ENCODE peak calls at places on chromosomes 7 and 10, in four cellular contexts. C is endothelial cell of umbilical vein, E is HepG2, G is mammary epithelial cell. Y is an unnamed sample.
A peak's percentile ranks its signal among the peaks of the same experiment; 100 is the strongest.

GRCh38 chr10:18145652-18146051 is 5.4 kb downstream of the CACNB2 start:
- DNase-seq in C (no peak), E (no peak), G (no peak), Y (no peak)

GRCh38 chr7:100158229-100159098 is at the start of gene TRAPPC14:
- DNase-seq in E (peak; percentile 75), C (peak; percentile 83), G (peak; percentile 65), Y (peak; percentile 76)

GRCh38 chr10:69237528-69238159 is 17.5 kb downstream of the HKDC1 start:
- DNase-seq in G (peak; percentile 61), C (peak; percentile 81), E (peak; percentile 50), Y (peak; percentile 98)

GRCh38 chr10:121598261-121599249 is at the start of gene FGFR2:
- DNase-seq in G (peak; percentile 85), C (peak; percentile 73), E (peak; percentile 46), Y (peak; percentile 69)

GRCh38 chr10:113620486-113620885 is 43.4 kb downstream of the NRAP start:
- DNase-seq in G (no peak), C (no peak), E (no peak), Y (no peak)

GRCh38 chr7:7156663-7157062 is 25.7 kb upstream of the C1GALT1 start:
- DNase-seq in G (no peak), E (peak; percentile 81), C (no peak), Y (no peak)

GRCh38 chr10:104937528-104937927 is 296.4 kb downstream of the SORCS3 start:
- DNase-seq in G (peak; percentile 66), C (no peak), E (peak; percentile 7), Y (peak; percentile 78)

GRCh38 chr7:35748348-35748747 is 52.5 kb upstream of the SEPTIN7 start:
- DNase-seq in G (no peak), E (no peak), C (no peak), Y (no peak)

GRCh38 chr7:1058821-1059199 is 14.5 kb downstream of the GPR146 start:
- DNase-seq in G (no peak), C (no peak), E (no peak), Y (no peak)

GRCh38 chr7:43562383-43562782 is 20.5 kb upstream of the STK17A start:
- DNase-seq in C (no peak), E (no peak), G (no peak), Y (no peak)

GRCh38 chr7:112204072-112204775 is 2.0 kb downstream of the DOCK4 start:
- DNase-seq in G (peak; percentile 42), E (no peak), C (peak; percentile 59), Y (peak; percentile 19)

DNA sequence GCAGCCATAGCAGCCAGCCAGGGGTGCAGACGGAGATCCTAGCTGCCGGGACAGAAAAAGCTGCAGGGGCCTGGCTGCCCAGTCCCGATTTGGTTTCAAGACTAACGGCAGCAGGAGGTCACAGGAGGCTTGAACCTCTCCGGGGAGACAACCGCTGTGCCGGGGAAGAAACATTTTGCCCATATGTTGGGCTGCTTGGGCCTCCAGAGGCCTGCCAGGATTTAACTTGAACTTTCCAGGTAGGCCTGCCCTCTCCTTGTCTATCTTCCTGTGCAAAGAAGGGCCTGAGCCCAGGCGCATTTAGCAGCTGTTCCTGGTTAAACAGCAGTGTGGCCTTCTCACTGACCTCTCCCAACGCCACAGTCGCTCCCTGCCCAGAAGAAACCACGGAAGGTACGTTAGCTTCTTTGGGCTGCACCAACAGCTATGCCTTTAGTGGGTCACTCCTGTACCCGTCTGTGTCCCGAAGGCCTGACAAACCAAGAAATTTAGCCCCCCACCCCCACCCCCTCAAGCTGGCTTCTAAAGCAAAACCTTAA is 17.1 kb upstream of the PTF1A start:
- DNase-seq in C (no peak), E (no peak), G (no peak), Y (no peak)
- TF ChIP-seq EZH2 in C (no peak), E (no peak), G (no peak), Y (no peak)

GRCh38 chr7:49398236-49398635 is 375.2 kb upstream of the VWC2 start:
- DNase-seq in C (no peak), G (no peak), E (no peak), Y (no peak)
- H3K4me1 ChIP-seq in C (no peaks in the 10 kb centered on the region), G (peaks cover 33% of the 10 kb centered on the region), E (no peaks in the 10 kb centered on the region), Y (peaks cover 60% of the 10 kb centered on the region)

DNA sequence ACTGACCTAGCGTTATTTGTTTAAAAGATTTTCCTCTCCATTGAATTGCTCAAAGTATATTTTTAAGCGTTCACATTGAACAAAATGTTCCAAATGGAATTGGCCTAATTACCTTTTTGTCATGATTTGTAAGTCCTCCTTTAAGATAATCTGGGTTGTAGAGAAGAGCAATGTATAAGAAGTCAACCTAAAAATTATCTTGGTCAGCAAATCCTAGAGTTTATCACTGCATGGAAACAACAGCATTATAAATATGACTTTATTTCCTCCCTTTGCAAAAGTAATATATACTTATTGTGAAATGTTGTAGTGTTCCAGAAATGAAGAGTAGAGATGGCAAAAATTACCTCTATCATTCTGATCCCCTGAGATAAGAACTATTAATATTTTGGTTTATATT is 59.2 kb downstream of the TAX1BP1 start:
- DNase-seq in C (no peak), E (no peak), G (no peak), Y (no peak)
- TF ChIP-seq CTCF in C (no peak), E (no peak), G (no peak), Y (no peak)

GRCh38 chr7:27217951-27218350 is 18.1 kb upstream of the HOXA13 start:
- DNase-seq in E (no peak), G (no peak), C (no peak), Y (no peak)

GRCh38 chr7:27223941-27224590 is 18.5 kb upstream of the EVX1 start:
- DNase-seq in G (no peak), C (no peak), E (no peak), Y (no peak)

GRCh38 chr7:27221201-27221797 is 21.3 kb upstream of the EVX1 start:
- DNase-seq in G (peak; percentile 46), E (no peak), C (no peak), Y (peak; percentile 82)

GRCh38 chr7:27220440-27220955 is 20.6 kb upstream of the HOXA13 start:
- DNase-seq in C (no peak), G (no peak), E (no peak), Y (no peak)

DNA sequence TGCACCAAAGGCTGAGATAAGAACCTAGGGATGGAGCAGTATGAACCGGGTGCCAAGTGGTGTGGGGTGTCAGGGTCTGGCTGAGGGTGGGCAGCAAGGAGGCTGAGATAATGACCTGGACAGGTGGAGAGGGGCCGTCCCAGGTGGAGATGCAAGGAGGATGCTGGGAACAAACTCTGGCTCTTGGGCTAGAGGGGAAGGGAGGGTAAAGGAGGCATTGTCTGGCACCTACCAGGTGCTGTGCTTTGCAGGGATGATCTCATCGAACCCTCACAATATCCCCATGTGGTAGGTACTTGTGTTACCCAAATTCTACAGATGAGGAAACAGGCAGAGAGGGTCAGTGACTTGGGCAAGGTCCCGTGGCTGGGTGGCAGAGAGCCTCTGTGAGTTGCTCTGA is 19.9 kb upstream of the HOXA13 start:
- DNase-seq in E (no peak), G (no peak), C (no peak), Y (no peak)
- TF ChIP-seq EZH2 in E (no peak), G (no peak), C (no peak), Y (no peak)

Y was measured in PC-3.